ENCODE peak calls at places on chromosomes 16 and 17, in four cellular contexts. One of them, this sample, is unnamed.

GRCh38 chr17:2814049-2814448 is 17.8 kb downstream of the RAP1GAP2 start:
- DNase-seq in IMR-90: no peak
- DNase-seq in H1: no peak
- DNase-seq in mesendoderm: no peak
- DNase-seq in this sample: no peak

GRCh38 chr16:53415504-53415903 is 18.8 kb upstream of the RBL2 start:
- DNase-seq in IMR-90: no peak
- DNase-seq in H1: no peak
- DNase-seq in mesendoderm: peak; percentile 83
- DNase-seq in this sample: peak; percentile 66

GRCh38 chr16:69712277-69712676 is 14.1 kb downstream of the NQO1 start:
- DNase-seq in mesendoderm: no peak
- DNase-seq in H1: peak; percentile 8
- DNase-seq in IMR-90: no peak
- DNase-seq in this sample: no peak

GRCh38 chr17:54903375-54903774 is 2.7 kb downstream of the TOM1L1 start:
- DNase-seq in IMR-90: no peak
- DNase-seq in H1: no peak
- DNase-seq in mesendoderm: peak; percentile 11
- DNase-seq in this sample: no peak

GRCh38 chr16:72978212-72978611 is 69.7 kb downstream of the ZFHX3 start:
- DNase-seq in H1: no peak
- DNase-seq in mesendoderm: no peak
- DNase-seq in IMR-90: no peak
- DNase-seq in this sample: no peak

GRCh38 chr16:23254338-23254737 is 47.8 kb upstream of the SCNN1B start:
- DNase-seq in H1: no peak
- DNase-seq in IMR-90: peak; percentile 48
- DNase-seq in mesendoderm: peak; percentile 14
- DNase-seq in this sample: no peak

GRCh38 chr16:69017036-69017783 is 88.2 kb upstream of the HAS3 start:
- DNase-seq in mesendoderm: peak; percentile 14
- DNase-seq in IMR-90: peak; percentile 85
- DNase-seq in H1: no peak
- DNase-seq in this sample: no peak

GRCh38 chr17:68567035-68567434 is 34.1 kb downstream of the FAM20A start:
- DNase-seq in IMR-90: no peak
- DNase-seq in H1: no peak
- DNase-seq in mesendoderm: no peak
- DNase-seq in this sample: no peak

GRCh38 chr16:49980166-49980565 is 44.9 kb upstream of the CNEP1R1 start:
- DNase-seq in mesendoderm: peak; percentile 87
- DNase-seq in IMR-90: peak; percentile 7
- DNase-seq in H1: no peak
- DNase-seq in this sample: no peak

GRCh38 chr16:5041604-5042133 is 7.9 kb upstream of the NAGPA start:
- DNase-seq in mesendoderm: no peak
- DNase-seq in H1: no peak
- DNase-seq in IMR-90: peak; percentile 83
- DNase-seq in this sample: no peak

GRCh38 chr16:82152641-82153094 is 17.4 kb downstream of the MPHOSPH6 start:
- DNase-seq in H1: no peak
- DNase-seq in IMR-90: peak; percentile 70
- DNase-seq in mesendoderm: peak; percentile 28
- DNase-seq in this sample: no peak

GRCh38 chr17:82020874-82021727 is 1.6 kb downstream of the CENPX start:
- DNase-seq in IMR-90: peak; percentile 75
- DNase-seq in mesendoderm: peak; percentile 64
- DNase-seq in H1: no peak
- DNase-seq in this sample: peak; percentile 74

GRCh38 chr17:83024205-83024971 is 55.0 kb upstream of the METRNL start:
- DNase-seq in mesendoderm: no peak
- DNase-seq in H1: no peak
- DNase-seq in IMR-90: no peak
- DNase-seq in this sample: peak; percentile 29

GRCh38 chr17:44147812-44148211 is 6.1 kb downstream of the HROB start:
- DNase-seq in IMR-90: no peak
- DNase-seq in mesendoderm: no peak
- DNase-seq in H1: no peak
- DNase-seq in this sample: no peak

GRCh38 chr17:48912476-48912875 is 4.3 kb downstream of the UBE2Z start:
- DNase-seq in IMR-90: no peak
- DNase-seq in mesendoderm: no peak
- DNase-seq in H1: no peak
- DNase-seq in this sample: no peak

GRCh38 chr17:73360961-73361761 is 49.4 kb upstream of the CDC42EP4 start:
- DNase-seq in IMR-90: no peak
- DNase-seq in mesendoderm: peak; percentile 74
- DNase-seq in H1: peak; percentile 72
- DNase-seq in this sample: peak; percentile 86

DNA sequence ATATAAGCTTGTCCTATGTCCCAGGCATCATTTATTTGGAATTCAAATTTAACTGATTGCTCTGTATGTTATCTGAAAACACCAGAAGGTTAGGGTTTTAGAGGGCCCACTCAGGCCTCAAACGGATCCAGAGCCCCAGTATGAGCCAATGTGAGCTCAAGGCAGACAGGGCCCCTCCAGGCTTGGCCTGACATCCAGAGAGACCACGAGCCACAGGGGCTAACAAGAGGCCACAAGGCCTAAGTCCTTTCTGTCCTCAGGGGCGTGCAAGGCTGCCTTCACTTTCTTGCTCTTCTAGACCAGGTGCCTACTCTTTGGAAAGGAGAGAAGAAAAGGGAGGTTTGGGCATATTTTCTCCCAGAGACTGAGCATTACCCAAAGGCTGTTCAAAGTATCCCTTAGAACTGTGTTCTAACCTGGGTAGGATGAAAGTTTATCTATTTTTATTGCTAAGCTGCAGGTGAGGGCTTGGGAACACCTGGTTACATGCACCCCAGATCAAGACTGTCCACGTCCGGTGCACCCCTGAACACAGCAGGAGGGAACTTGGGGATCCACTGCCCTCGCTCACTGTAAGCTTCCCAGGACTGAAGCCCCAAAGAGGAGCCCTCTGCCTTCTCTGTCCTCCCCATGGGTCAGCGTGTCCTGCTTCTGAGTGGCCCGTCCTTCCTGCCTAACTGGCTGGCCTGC is 1.5 kb upstream of the ENGASE start:
- DNase-seq in IMR-90: no peak
- DNase-seq in mesendoderm: no peak
- DNase-seq in H1: no peak
- DNase-seq in this sample: no peak
- H3K56ac ChIP-seq in IMR-90: no peak overlapping the region
- H3K56ac ChIP-seq in mesendoderm: no peak overlapping the region
- H3K56ac ChIP-seq in H1: no peak overlapping the region
- H3K56ac ChIP-seq in this sample: no peak overlapping the region

DNA sequence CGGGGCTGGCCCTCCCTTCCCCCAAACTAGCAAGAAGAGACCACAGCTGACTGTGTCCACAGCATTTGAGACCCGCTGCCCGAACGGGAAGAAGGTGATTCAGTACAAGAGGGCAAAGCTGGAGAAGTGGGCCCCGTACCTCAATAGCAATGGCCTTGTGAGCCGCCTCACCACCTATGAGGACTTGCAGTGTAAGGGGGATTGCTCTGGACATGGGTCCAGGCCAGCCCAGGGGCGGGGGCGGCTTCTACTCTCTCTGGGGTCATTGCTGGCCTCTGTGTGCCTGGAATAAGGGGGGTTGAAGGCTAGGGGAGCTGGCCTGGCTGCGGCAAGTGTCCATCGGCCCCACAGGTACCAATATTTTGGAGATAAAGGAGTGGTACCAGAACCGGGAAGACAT is 12.9 kb upstream of the KATNB1 start:
- DNase-seq in H1: no peak
- DNase-seq in mesendoderm: no peak
- DNase-seq in IMR-90: no peak
- DNase-seq in this sample: no peak
- H2BK15ac ChIP-seq in H1: no peak overlapping the region
- H2BK15ac ChIP-seq in mesendoderm: no peak overlapping the region
- H2BK15ac ChIP-seq in IMR-90: no peak overlapping the region
- H2BK15ac ChIP-seq in this sample: no peak overlapping the region

GRCh38 chr16:29863669-29863984 is 601 bp upstream of the CDIPT start:
- DNase-seq in H1: no peak
- DNase-seq in mesendoderm: no peak
- DNase-seq in IMR-90: no peak
- DNase-seq in this sample: no peak
- H3K56ac ChIP-seq in H1: no peak overlapping the region
- H3K56ac ChIP-seq in mesendoderm: peak overlapping the region; percentile 80
- H3K56ac ChIP-seq in IMR-90: no peak overlapping the region
- H3K56ac ChIP-seq in this sample: no peak overlapping the region

GRCh38 chr16:84667600-84668309 is 19.4 kb downstream of the KLHL36 start:
- DNase-seq in H1: no peak
- DNase-seq in IMR-90: no peak
- DNase-seq in mesendoderm: no peak
- DNase-seq in this sample: no peak
- H2BK15ac ChIP-seq in H1: peak overlapping the region; percentile 81
- H2BK15ac ChIP-seq in IMR-90: no peak overlapping the region
- H2BK15ac ChIP-seq in mesendoderm: no peak overlapping the region
- H2BK15ac ChIP-seq in this sample: no peak overlapping the region

DNA sequence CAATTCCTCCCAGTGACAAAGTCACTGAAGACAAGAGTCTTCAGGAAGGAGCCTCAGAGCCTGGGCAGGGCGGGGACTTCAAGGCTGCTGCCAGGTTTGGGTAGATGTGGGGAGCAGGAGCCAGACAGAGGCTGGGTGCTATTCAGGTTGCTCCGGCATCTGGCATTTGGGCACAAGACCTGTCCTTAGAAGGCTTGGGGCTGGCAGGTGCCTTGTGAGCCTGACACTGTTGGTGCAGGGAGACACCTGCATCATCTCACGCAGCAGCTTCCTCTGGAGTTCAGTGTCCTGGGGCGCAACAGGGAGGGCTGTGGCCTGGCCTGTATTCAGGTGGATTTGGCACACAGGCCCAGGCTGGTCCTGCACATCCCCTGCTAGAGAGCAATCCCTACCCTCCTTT is 65.0 kb downstream of the MPRIP start:
- DNase-seq in mesendoderm: no peak
- DNase-seq in H1: no peak
- DNase-seq in IMR-90: no peak
- DNase-seq in this sample: no peak
- H3K56ac ChIP-seq in mesendoderm: no peak overlapping the region
- H3K56ac ChIP-seq in H1: no peak overlapping the region
- H3K56ac ChIP-seq in IMR-90: no peak overlapping the region
- H3K56ac ChIP-seq in this sample: no peak overlapping the region

GRCh38 chr17:7239091-7240027 is at the start of gene PHF23:
- DNase-seq in H1: peak; percentile 94
- DNase-seq in mesendoderm: peak; percentile 100
- DNase-seq in IMR-90: peak; percentile 99
- DNase-seq in this sample: peak; percentile 100

GRCh38 chr17:7236808-7237207 is 2.4 kb downstream of the PHF23 start:
- DNase-seq in IMR-90: no peak
- DNase-seq in H1: no peak
- DNase-seq in mesendoderm: no peak
- DNase-seq in this sample: no peak

GRCh38 chr17:7238418-7239090 is 703 bp downstream of the PHF23 start:
- DNase-seq in H1: no peak
- DNase-seq in IMR-90: no peak
- DNase-seq in mesendoderm: no peak
- DNase-seq in this sample: peak; percentile 58

GRCh38 chr17:7237266-7237760 is 1.9 kb downstream of the PHF23 start:
- DNase-seq in mesendoderm: no peak
- DNase-seq in H1: no peak
- DNase-seq in IMR-90: no peak
- DNase-seq in this sample: no peak

DNA sequence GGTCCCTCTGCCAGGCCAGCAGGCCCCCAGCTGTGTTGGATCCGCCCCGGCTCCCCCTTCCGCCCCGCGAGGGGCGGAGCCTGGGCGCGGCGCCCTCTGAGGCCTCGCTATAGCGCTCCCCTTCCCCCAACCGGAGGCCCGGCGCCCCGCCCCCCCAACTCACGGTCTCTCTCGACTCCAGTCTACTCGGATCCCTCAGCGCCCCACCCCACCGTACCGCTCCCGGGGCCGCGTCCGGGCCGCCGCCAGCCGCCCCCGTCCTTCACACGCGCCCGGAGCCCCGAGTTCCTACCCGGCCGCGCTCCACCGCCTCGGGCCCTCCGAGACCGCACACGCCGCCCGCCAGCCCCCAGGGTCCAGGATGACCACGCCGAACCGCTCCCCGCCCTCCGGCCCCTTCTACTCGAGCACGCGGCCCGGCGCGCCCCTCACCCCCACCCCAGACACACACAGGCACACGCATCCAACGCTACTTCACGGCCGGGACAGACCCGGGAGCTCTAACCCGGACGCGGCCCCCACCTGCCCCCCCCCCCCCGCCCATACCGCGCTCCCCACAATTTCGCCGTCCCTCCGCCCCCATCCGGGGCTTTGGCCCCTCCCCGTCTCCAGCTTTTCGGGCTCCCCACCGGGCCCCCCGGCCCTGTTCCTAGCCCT is 1.4 kb downstream of the PHF23 start:
- DNase-seq in H1: peak; percentile 94
- DNase-seq in IMR-90: peak; percentile 46
- DNase-seq in mesendoderm: peak; percentile 71
- DNase-seq in this sample: peak; percentile 91
- H2BK15ac ChIP-seq in H1: no peak overlapping the region
- H2BK15ac ChIP-seq in IMR-90: no peak overlapping the region
- H2BK15ac ChIP-seq in mesendoderm: no peak overlapping the region
- H2BK15ac ChIP-seq in this sample: no peak overlapping the region

GRCh38 chr16:10777356-10777755 is 33.7 kb downstream of the NUBP1 start:
- DNase-seq in IMR-90: no peak
- DNase-seq in mesendoderm: no peak
- DNase-seq in H1: no peak
- DNase-seq in this sample: no peak
- H3K56ac ChIP-seq in IMR-90: no peak overlapping the region
- H3K56ac ChIP-seq in mesendoderm: no peak overlapping the region
- H3K56ac ChIP-seq in H1: no peak overlapping the region
- H3K56ac ChIP-seq in this sample: no peak overlapping the region

GRCh38 chr17:50935201-50936124 is 69.3 kb upstream of the TOB1 start:
- DNase-seq in IMR-90: no peak
- DNase-seq in H1: no peak
- DNase-seq in mesendoderm: no peak
- DNase-seq in this sample: no peak
- H2BK15ac ChIP-seq in IMR-90: no peak overlapping the region
- H2BK15ac ChIP-seq in H1: no peak overlapping the region
- H2BK15ac ChIP-seq in mesendoderm: no peak overlapping the region
- H2BK15ac ChIP-seq in this sample: no peak overlapping the region